ENCODE peak calls at places on chromosomes 12 and 14, in five cellular contexts. Q is K562, X is HepG2, M is H1, R is HCT116. S is an unnamed sample.

GRCh38 chr12:98856897-98857540 is 211.9 kb downstream of the APAF1 start:
- DNase-seq in M (peak), Q (no peak), R (no peak), X (no peak), S (no peak)

GRCh38 chr12:107131832-107132616 is 38.7 kb upstream of the CRY1 start:
- DNase-seq in Q (peak), X (peak), R (peak), M (peak), S (no peak)

GRCh38 chr12:132554857-132555630 is 55.3 kb downstream of the LRCOL1 start:
- DNase-seq in Q (peak), R (no peak), M (no peak), X (peak), S (no peak)

GRCh38 chr12:31702047-31702446 is 26.8 kb downstream of the AMN1 start:
- DNase-seq in M (no peak), Q (no peak), R (peak), X (no peak), S (no peak)

GRCh38 chr12:65891987-65892481 is 67.8 kb downstream of the HMGA2 start:
- DNase-seq in R (peak), X (no peak), M (no peak), Q (no peak), S (no peak)

GRCh38 chr12:79665488-79665887 is 25.3 kb downstream of the PAWR start:
- DNase-seq in Q (no peak), X (no peak), M (no peak), R (no peak), S (no peak)

GRCh38 chr14:98754343-98755025 is 517.5 kb downstream of the BCL11B start:
- DNase-seq in R (no peak), X (no peak), M (no peak), Q (no peak), S (no peak)

GRCh38 chr12:96878704-96879103 is 28.4 kb upstream of the NEDD1 start:
- DNase-seq in Q (no peak), X (no peak), M (no peak), R (no peak), S (no peak)

GRCh38 chr12:121357331-121357730 is 5.1 kb upstream of the ANAPC5 start:
- DNase-seq in M (no peak), R (no peak), X (no peak), Q (no peak), S (no peak)

GRCh38 chr14:102779574-102780315 is 2.5 kb downstream of the TRAF3 start:
- DNase-seq in M (no peak), X (no peak), Q (no peak), R (no peak), S (no peak)

GRCh38 chr12:123131291-123131831 is 19.5 kb downstream of the PITPNM2 start:
- DNase-seq in Q (no peak), X (no peak), R (no peak), M (no peak), S (no peak)

GRCh38 chr14:54591461-54592245 is 24.7 kb downstream of the SAMD4A start:
- DNase-seq in R (no peak), X (no peak), M (no peak), Q (no peak), S (no peak)

GRCh38 chr12:77218278-77218677 is 152.9 kb upstream of the E2F7 start:
- DNase-seq in Q (no peak), R (no peak), M (no peak), X (no peak), S (no peak)

GRCh38 chr12:4280351-4281163 is 7.0 kb downstream of the CCND2 start:
- DNase-seq in M (no peak), R (no peak), X (no peak), Q (peak), S (no peak)

GRCh38 chr14:23153891-23154796 is 29.3 kb downstream of the SLC7A8 start:
- DNase-seq in M (no peak), Q (peak), R (peak), X (no peak), S (no peak)

GRCh38 chr12:121996945-121997612 is 24.6 kb upstream of the BCL7A start:
- DNase-seq in M (no peak), R (no peak), X (no peak), Q (no peak), S (no peak)

GRCh38 chr12:123120452-123121166 is 30.3 kb downstream of the PITPNM2 start:
- DNase-seq in M (no peak), R (no peak), X (no peak), Q (no peak), S (no peak)

GRCh38 chr12:100539209-100539608 is 34.3 kb upstream of the GAS2L3 start:
- DNase-seq in Q (peak), R (no peak), M (no peak), X (no peak), S (no peak)

GRCh38 chr12:88579941-88580871 is at the start of gene KITLG:
- DNase-seq in R (peak), X (peak), Q (peak), M (peak), S (no peak)

GRCh38 chr14:64870160-64870559 is 9.5 kb downstream of the SPTB start:
- DNase-seq in M (no peak), Q (no peak), X (no peak), R (no peak), S (no peak)

GRCh38 chr14:38866461-38866860 is 236.6 kb downstream of the SEC23A start:
- DNase-seq in R (no peak), Q (no peak), M (no peak), X (no peak), S (no peak)

GRCh38 chr12:24596768-24597388 is 352.0 kb downstream of the BCAT1 start:
- DNase-seq in M (no peak), Q (peak), R (no peak), X (peak), S (no peak)

GRCh38 chr12:22410497-22410896 is 76.0 kb upstream of the ST8SIA1 start:
- DNase-seq in R (peak), M (no peak), Q (no peak), X (no peak), S (no peak)

GRCh38 chr12:64574837-64575236 is 35.5 kb upstream of the RASSF3 start:
- DNase-seq in X (no peak), R (no peak), M (no peak), Q (no peak), S (no peak)

GRCh38 chr12:108839011-108839889 is 18.1 kb downstream of the SSH1 start:
- DNase-seq in M (no peak), X (no peak), Q (no peak), R (no peak), S (no peak)

GRCh38 chr12:30138483-30138882 is 354.7 kb upstream of the TMTC1 start:
- DNase-seq in X (no peak), Q (no peak), M (no peak), R (no peak), S (no peak)

GRCh38 chr12:90832427-90832826 is 122.5 kb downstream of the CCER1 start:
- DNase-seq in M (no peak), R (no peak), Q (no peak), X (no peak), S (no peak)

GRCh38 chr14:74255281-74255680 is 16.0 kb downstream of the VSX2 start:
- DNase-seq in X (no peak), M (no peak), Q (no peak), R (no peak), S (no peak)

GRCh38 chr14:74257988-74258704 is 18.9 kb downstream of the VSX2 start:
- DNase-seq in R (no peak), X (no peak), Q (no peak), M (no peak), S (no peak)

GRCh38 chr14:74259513-74259912 is 20.3 kb downstream of the VSX2 start:
- DNase-seq in M (no peak), Q (no peak), X (no peak), R (no peak), S (no peak)

GRCh38 chr14:74258705-74259035 is 19.4 kb downstream of the VSX2 start:
- DNase-seq in Q (no peak), R (no peak), X (no peak), M (no peak), S (no peak)

GRCh38 chr14:74257078-74257987 is 18.1 kb downstream of the VSX2 start:
- DNase-seq in Q (peak), M (no peak), R (no peak), X (no peak), S (no peak)
- TF ChIP-seq JUND in Q (no peak), M (no peak), R (no peak), X (no peak), S (no peak)

GRCh38 chr14:77590845-77591506 is 25.5 kb downstream of the SPTLC2 start:
- DNase-seq in R (no peak), M (no peak), Q (no peak), X (no peak), S (no peak)
- TF ChIP-seq CEBPB in R (no peak), M (no peak), Q (no peak), X (no peak), S (no peak)

GRCh38 chr12:13182881-13183280 is 13.6 kb upstream of the EMP1 start:
- DNase-seq in Q (no peak), M (no peak), X (no peak), R (no peak), S (no peak)

GRCh38 chr12:13181375-13182070 is 15.0 kb upstream of the EMP1 start:
- DNase-seq in M (no peak), X (no peak), R (no peak), Q (no peak), S (no peak)

GRCh38 chr12:13186292-13186691 is 10.2 kb upstream of the EMP1 start:
- DNase-seq in X (no peak), Q (no peak), M (no peak), R (no peak), S (no peak)

GRCh38 chr12:13187399-13187798 is 9.1 kb upstream of the EMP1 start:
- DNase-seq in R (no peak), Q (no peak), M (no peak), X (no peak), S (no peak)

DNA sequence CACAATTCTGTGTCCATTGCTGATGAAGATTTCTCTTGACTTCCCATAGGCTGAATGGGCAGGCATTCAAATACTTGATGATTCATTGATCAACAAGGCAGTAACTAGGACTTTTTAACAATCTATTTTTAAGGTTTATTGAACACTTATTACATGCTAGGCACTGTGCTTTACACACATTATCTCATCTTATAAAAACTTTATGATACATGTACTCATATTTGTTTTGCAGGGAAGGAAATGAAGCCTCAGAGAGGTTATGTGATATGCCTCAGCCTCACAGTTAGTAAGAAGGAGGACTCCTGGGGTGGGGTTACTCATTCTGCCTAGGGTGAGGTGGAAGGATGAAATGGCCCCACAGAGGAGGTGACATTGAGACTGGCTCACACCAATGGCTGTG is 12.9 kb upstream of the EMP1 start:
- DNase-seq in Q (no peak), R (no peak), X (no peak), M (no peak), S (no peak)
- TF ChIP-seq JUND in Q (no peak), R (peak), X (no peak), M (no peak), S (no peak)

GRCh38 chr14:60488175-60488574 is 2.3 kb upstream of the C14orf39 start:
- DNase-seq in R (no peak), M (no peak), Q (no peak), X (no peak), S (no peak)
- TF ChIP-seq CEBPB in R (no peak), M (no peak), Q (no peak), X (no peak), S (no peak)

GRCh38 chr14:59582161-59582560 is 5.5 kb upstream of the CCDC175 start:
- DNase-seq in M (no peak), R (no peak), Q (no peak), X (no peak), S (no peak)

DNA sequence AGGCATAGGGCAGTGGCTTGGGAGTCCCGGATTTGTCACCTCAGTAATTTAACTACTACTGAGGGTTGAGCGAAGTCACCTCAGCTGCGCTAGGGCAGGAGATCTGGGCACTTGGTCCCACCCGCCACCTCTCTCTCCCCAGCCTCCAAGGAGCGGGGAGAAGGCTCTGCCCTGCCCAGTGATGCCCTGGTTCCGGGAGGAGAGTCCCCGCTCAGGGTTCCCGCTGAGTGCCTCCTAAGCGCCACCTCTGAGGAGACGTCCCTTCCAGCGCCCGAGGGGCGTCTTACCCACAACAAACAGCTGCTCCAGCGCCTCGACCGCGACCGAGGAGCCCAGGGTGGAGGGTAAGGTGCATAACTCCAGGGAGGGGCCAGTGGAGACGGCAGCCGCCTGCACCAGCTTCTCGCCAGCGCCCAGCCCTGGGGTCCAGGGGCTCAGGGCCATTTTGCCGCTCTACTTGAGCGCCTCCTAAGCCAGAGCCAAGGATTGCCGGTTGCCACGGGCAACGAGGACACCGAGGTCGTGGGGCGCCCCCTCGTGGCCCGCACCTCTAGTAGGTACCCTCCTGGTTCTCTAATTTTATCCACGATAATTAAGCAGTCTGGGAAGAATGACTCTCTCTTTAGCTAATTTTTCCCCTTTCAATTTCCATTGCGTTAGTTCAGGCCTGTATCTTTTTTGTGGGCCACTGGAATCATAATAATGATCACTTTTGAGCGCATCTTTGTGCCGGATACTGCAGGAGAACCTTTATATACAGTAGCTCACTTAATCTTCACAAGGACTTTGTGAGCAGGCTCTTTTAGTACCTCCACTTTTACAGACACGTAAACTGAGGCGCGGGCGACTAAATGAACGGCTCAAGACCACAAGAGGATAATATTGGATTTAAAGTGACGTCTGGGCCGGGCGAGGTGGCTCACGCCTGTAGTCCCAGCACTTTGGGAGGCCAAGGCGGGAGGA is at the start of gene CCDC175:
- DNase-seq in R (peak), M (peak), Q (peak), X (peak), S (peak)
- TF ChIP-seq JUND in R (no peak), M (no peak), Q (no peak), X (no peak), S (no peak)

GRCh38 chr12:116939734-116940133 is 29.0 kb downstream of the FBXW8 start:
- DNase-seq in R (no peak), M (no peak), Q (no peak), X (no peak), S (no peak)
- TF ChIP-seq CEBPB in R (no peak), M (no peak), Q (no peak), X (no peak), S (no peak)

GRCh38 chr14:89444044-89444443 is 27.0 kb upstream of the FOXN3 start:
- DNase-seq in M (no peak), X (no peak), Q (no peak), R (no peak), S (no peak)
- TF ChIP-seq JUND in M (no peak), X (no peak), Q (no peak), R (no peak), S (no peak)

GRCh38 chr14:89657014-89657413 is 240.0 kb upstream of the FOXN3 start:
- DNase-seq in X (no peak), R (no peak), M (no peak), Q (no peak), S (no peak)

GRCh38 chr14:89661392-89661791 is 244.4 kb upstream of the FOXN3 start:
- DNase-seq in X (no peak), R (no peak), Q (no peak), M (no peak), S (no peak)

GRCh38 chr14:89658977-89659670 is 242.1 kb upstream of the FOXN3 start:
- DNase-seq in Q (no peak), X (no peak), R (no peak), M (no peak), S (no peak)

GRCh38 chr14:89665262-89665661 is 248.2 kb upstream of the FOXN3 start:
- DNase-seq in M (no peak), Q (no peak), R (no peak), X (peak), S (no peak)

DNA sequence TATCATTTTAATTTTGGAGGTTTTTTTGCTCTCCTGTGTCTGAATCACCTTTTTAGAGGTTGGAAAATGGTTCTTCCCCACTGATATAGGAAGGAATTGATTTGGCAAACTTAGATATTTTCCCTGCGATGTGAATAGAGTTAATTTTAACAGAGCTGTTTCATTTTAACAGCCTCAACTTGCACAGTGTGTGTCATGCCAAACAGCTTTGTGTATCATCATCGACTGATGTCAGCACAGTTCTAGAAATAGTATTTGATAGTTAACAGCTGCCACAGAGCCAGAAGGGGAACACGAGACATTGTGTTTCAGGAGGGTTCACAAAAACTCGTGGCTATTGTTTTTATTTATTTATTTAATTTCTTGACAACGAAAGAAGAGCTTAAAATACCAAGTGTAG is 243.2 kb upstream of the FOXN3 start:
- DNase-seq in R (no peak), Q (no peak), M (no peak), X (no peak), S (no peak)
- TF ChIP-seq CEBPB in R (no peak), Q (no peak), M (no peak), X (no peak), S (no peak)

S was measured in GM12878.